ENCODE peak calls at places on chromosome 11, in six cellular contexts. K is fibroblast of pulmonary artery; I is effector memory CD4-positive, alpha-beta T cell; S is ELF-1; T is AG04450; X is stimulated activated CD4-positive, alpha-beta T cell treated with anti-CD3 and anti-CD28 coated beads, Interleukin-2, amount 100 ng/mL, for 48 hours. D is an unnamed sample.

GRCh38 chr11:72616655-72617054 is 57.6 kb downstream of the PDE2A start:
- DNase-seq in S (no peak), K (no peak), T (no peak), X (no peak), I (no peak), D (no peak)

GRCh38 chr11:22343411-22344032 is 5.3 kb downstream of the SLC17A6 start:
- DNase-seq in K (no peak), S (peak), T (no peak), I (no peak), X (no peak), D (no peak)

GRCh38 chr11:76678316-76678715 is 7.8 kb upstream of the LRRC32 start:
- DNase-seq in K (no peak), T (no peak), X (no peak), S (no peak), I (no peak), D (no peak)

GRCh38 chr11:33290319-33290718 is 33.1 kb downstream of the HIPK3 start:
- DNase-seq in I (no peak), S (no peak), T (no peak), X (no peak), K (no peak), D (no peak)

GRCh38 chr11:73931039-73931645 is 19.7 kb upstream of the DNAJB13 start:
- DNase-seq in I (no peak), X (no peak), T (peak), S (peak), K (peak), D (peak)

GRCh38 chr11:114080219-114080618 is 20.7 kb downstream of the ZBTB16 start:
- DNase-seq in I (no peak), T (no peak), K (peak), X (no peak), S (no peak), D (no peak)

GRCh38 chr11:129618046-129618569 is 197.5 kb upstream of the TMEM45B start:
- DNase-seq in K (no peak), I (no peak), T (no peak), X (no peak), S (no peak), D (no peak)

GRCh38 chr11:1763796-1764661 is at the start of gene CTSD:
- DNase-seq in T (no peak), X (peak), K (peak), I (peak), S (peak), D (peak)

GRCh38 chr11:43579171-43579918 is 101.2 kb upstream of the HSD17B12 start:
- DNase-seq in T (no peak), S (peak), X (peak), I (no peak), K (peak), D (no peak)

GRCh38 chr11:105181100-105181499 is 41.5 kb upstream of the CARD18 start:
- DNase-seq in I (no peak), K (peak), S (no peak), X (no peak), T (no peak), D (peak)

GRCh38 chr11:121634889-121635288 is 182.1 kb upstream of the SORL1-AS1 start:
- DNase-seq in S (no peak), T (peak), I (no peak), K (peak), X (no peak), D (no peak)

D was measured in smooth muscle cell of the brain vasculature.